ENCODE peak calls at places on chromosomes 1 and 21, in four cellular contexts. L is GM04503, D is KG1, B is adrenal gland. E is an unnamed sample.

GRCh38 chr1:160830321-160831153 is 32.1 kb downstream of the CD244 start:
- DNase-seq in L (no peak), D (peak; percentile 46), B (no peak), E (peak; percentile 64)

GRCh38 chr1:231528175-231529029 is at the start of gene TSNAX:
- DNase-seq in L (peak; percentile 61), D (peak; percentile 92), B (peak; percentile 95), E (peak; percentile 92)

GRCh38 chr1:975896-976683 is 5.8 kb downstream of the PERM1 start:
- DNase-seq in L (no peak), D (no peak), B (peak; percentile 82), E (peak; percentile 83)

GRCh38 chr1:13541435-13542215 is 27.8 kb upstream of the LRRC38 start:
- DNase-seq in B (no peak), L (no peak), D (no peak), E (no peak)

GRCh38 chr1:33013791-33014190 is 22.9 kb downstream of the AK2 start:
- DNase-seq in L (no peak), B (no peak), D (no peak), E (no peak)

GRCh38 chr21:35779690-35780570 is 280.4 kb downstream of the SETD4 start:
- DNase-seq in L (peak; percentile 96), B (no peak), D (no peak), E (peak; percentile 73)

GRCh38 chr1:214439352-214440119 is 111.9 kb downstream of the PTPN14 start:
- DNase-seq in L (no peak), D (no peak), B (peak; percentile 92), E (no peak)

GRCh38 chr1:30732277-30732996 is 9.1 kb upstream of the MATN1 start:
- DNase-seq in L (no peak), B (no peak), D (no peak), E (peak; percentile 37)

GRCh38 chr1:22808846-22809501 is 98.3 kb downstream of the EPHB2 start:
- DNase-seq in B (peak; percentile 86), D (no peak), L (peak; percentile 54), E (no peak)

GRCh38 chr1:206685256-206685748 is 597 bp downstream of the MAPKAPK2 start:
- DNase-seq in D (no peak), B (peak; percentile 76), L (no peak), E (no peak)

GRCh38 chr1:151720974-151721787 is at the start of gene RIIAD1:
- DNase-seq in L (no peak), D (no peak), B (no peak), E (no peak)

GRCh38 chr1:50213505-50213904 is 104.8 kb downstream of the ELAVL4 start:
- DNase-seq in L (no peak), B (no peak), D (no peak), E (no peak)

GRCh38 chr1:205172729-205173366 is 38.7 kb downstream of the DSTYK start:
- DNase-seq in L (peak; percentile 95), B (no peak), D (no peak), E (peak; percentile 96)

GRCh38 chr1:9946315-9946714 is 3.0 kb downstream of the NMNAT1 start:
- DNase-seq in L (no peak), B (no peak), D (no peak), E (no peak)

GRCh38 chr1:10278880-10279279 is 68.5 kb downstream of the KIF1B start:
- DNase-seq in D (no peak), L (no peak), B (no peak), E (no peak)

GRCh38 chr1:170085089-170085488 is 10.6 kb upstream of the KIFAP3 start:
- DNase-seq in B (no peak), D (no peak), L (no peak), E (no peak)

GRCh38 chr1:66938618-66939017 is 13.8 kb downstream of the MIER1 start:
- DNase-seq in L (no peak), D (no peak), B (no peak), E (peak; percentile 43)

GRCh38 chr1:108007531-108007930 is 42.6 kb upstream of the VAV3 start:
- DNase-seq in D (no peak), B (no peak), L (no peak), E (no peak)

GRCh38 chr1:65528104-65528503 is 107.6 kb downstream of the LEPR start:
- DNase-seq in B (no peak), L (no peak), D (no peak), E (no peak)

GRCh38 chr1:194952171-194952570 is 1656.1 kb downstream of the KCNT2 start:
- DNase-seq in B (no peak), D (no peak), L (no peak), E (no peak)

GRCh38 chr1:53048960-53049573 is 12.9 kb upstream of the PODN start:
- DNase-seq in D (no peak), L (no peak), B (no peak), E (no peak)

GRCh38 chr1:205375816-205376545 is 19.3 kb upstream of the KLHDC8A start:
- DNase-seq in B (peak; percentile 79), L (no peak), D (no peak), E (peak; percentile 49)

GRCh38 chr1:235557495-235557894 is 53.2 kb upstream of the B3GALNT2 start:
- DNase-seq in D (no peak), L (no peak), B (no peak), E (no peak)

GRCh38 chr1:3442901-3443300 is 11.6 kb upstream of the ARHGEF16 start:
- DNase-seq in B (no peak), L (no peak), D (no peak), E (no peak)

GRCh38 chr1:185654952-185655314 is 79.3 kb upstream of the HMCN1 start:
- DNase-seq in D (no peak), L (no peak), B (no peak), E (no peak)

GRCh38 chr1:227454686-227455085 is 108.7 kb upstream of the ZNF678 start:
- DNase-seq in B (peak; percentile 29), D (no peak), L (no peak), E (no peak)

GRCh38 chr1:198212675-198213074 is 55.9 kb downstream of the NEK7 start:
- DNase-seq in B (no peak), D (no peak), L (peak; percentile 69), E (peak; percentile 79)

GRCh38 chr1:183776731-183777130 is 28.2 kb upstream of the RGL1 start:
- DNase-seq in L (no peak), D (no peak), B (no peak), E (no peak)

GRCh38 chr1:15179485-15179883 is 25.9 kb downstream of the TMEM51 start:
- DNase-seq in D (no peak), B (no peak), L (no peak), E (no peak)

GRCh38 chr1:3531928-3532327 is 77.5 kb downstream of the ARHGEF16 start:
- DNase-seq in B (no peak), D (no peak), L (no peak), E (no peak)

GRCh38 chr1:206805357-206805756 is 33.1 kb upstream of the IL10 start:
- DNase-seq in L (no peak), B (no peak), D (no peak), E (no peak)

GRCh38 chr1:224435318-224435763 is 744 bp upstream of the WDR26 start:
- DNase-seq in D (no peak), B (no peak), L (peak; percentile 79), E (peak; percentile 49)